ENCODE peak calls at places on chromosome 16, in five cellular contexts. One of them, this sample, is unnamed.

GRCh38 chr16:77584205-77584859 is 138.0 kb upstream of the NUDT7 start:
- DNase-seq in cortex of kidney: no peak
- DNase-seq in fibroblast of the conjunctiva: peak
- DNase-seq in stimulated activated CD4-positive, alpha-beta T cell treated with anti-CD3 and anti-CD28 coated beads, Interleukin-4, amount 100 ng/mL, for 4 hours: peak
- DNase-seq in MG63: peak
- DNase-seq in this sample: no peak

GRCh38 chr16:12972246-12972645 is 70.8 kb downstream of the SHISA9 start:
- DNase-seq in fibroblast of the conjunctiva: no peak
- DNase-seq in stimulated activated CD4-positive, alpha-beta T cell treated with anti-CD3 and anti-CD28 coated beads, Interleukin-4, amount 100 ng/mL, for 4 hours: no peak
- DNase-seq in cortex of kidney: no peak
- DNase-seq in MG63: no peak
- DNase-seq in this sample: no peak

GRCh38 chr16:5018791-5019190 is 14.9 kb downstream of the NAGPA start:
- DNase-seq in MG63: no peak
- DNase-seq in fibroblast of the conjunctiva: no peak
- DNase-seq in cortex of kidney: no peak
- DNase-seq in stimulated activated CD4-positive, alpha-beta T cell treated with anti-CD3 and anti-CD28 coated beads, Interleukin-4, amount 100 ng/mL, for 4 hours: no peak
- DNase-seq in this sample: no peak

GRCh38 chr16:24520983-24521382 is 18.4 kb upstream of the RBBP6 start:
- DNase-seq in fibroblast of the conjunctiva: no peak
- DNase-seq in cortex of kidney: no peak
- DNase-seq in stimulated activated CD4-positive, alpha-beta T cell treated with anti-CD3 and anti-CD28 coated beads, Interleukin-4, amount 100 ng/mL, for 4 hours: no peak
- DNase-seq in MG63: no peak
- DNase-seq in this sample: no peak

GRCh38 chr16:60031751-60032150 is 1297.6 kb upstream of the GOT2 start:
- DNase-seq in MG63: no peak
- DNase-seq in cortex of kidney: no peak
- DNase-seq in stimulated activated CD4-positive, alpha-beta T cell treated with anti-CD3 and anti-CD28 coated beads, Interleukin-4, amount 100 ng/mL, for 4 hours: no peak
- DNase-seq in fibroblast of the conjunctiva: no peak
- DNase-seq in this sample: no peak

GRCh38 chr16:25747160-25747758 is 55.5 kb downstream of the HS3ST4 start:
- DNase-seq in cortex of kidney: no peak
- DNase-seq in fibroblast of the conjunctiva: no peak
- DNase-seq in stimulated activated CD4-positive, alpha-beta T cell treated with anti-CD3 and anti-CD28 coated beads, Interleukin-4, amount 100 ng/mL, for 4 hours: no peak
- DNase-seq in MG63: peak
- DNase-seq in this sample: no peak

GRCh38 chr16:35562471-35562870 is 2103.1 kb downstream of the TP53TG3F start:
- DNase-seq in fibroblast of the conjunctiva: no peak
- DNase-seq in stimulated activated CD4-positive, alpha-beta T cell treated with anti-CD3 and anti-CD28 coated beads, Interleukin-4, amount 100 ng/mL, for 4 hours: no peak
- DNase-seq in cortex of kidney: no peak
- DNase-seq in MG63: no peak
- DNase-seq in this sample: no peak

GRCh38 chr16:56382901-56383355 is 42.4 kb downstream of the AMFR start:
- DNase-seq in MG63: peak
- DNase-seq in fibroblast of the conjunctiva: no peak
- DNase-seq in stimulated activated CD4-positive, alpha-beta T cell treated with anti-CD3 and anti-CD28 coated beads, Interleukin-4, amount 100 ng/mL, for 4 hours: no peak
- DNase-seq in cortex of kidney: no peak
- DNase-seq in this sample: no peak

GRCh38 chr16:55496509-55497145 is 12.2 kb upstream of the LPCAT2 start:
- DNase-seq in stimulated activated CD4-positive, alpha-beta T cell treated with anti-CD3 and anti-CD28 coated beads, Interleukin-4, amount 100 ng/mL, for 4 hours: no peak
- DNase-seq in cortex of kidney: no peak
- DNase-seq in MG63: no peak
- DNase-seq in fibroblast of the conjunctiva: no peak
- DNase-seq in this sample: no peak

GRCh38 chr16:67562918-67563707 is 787 bp downstream of the CTCF start:
- DNase-seq in cortex of kidney: no peak
- DNase-seq in MG63: peak
- DNase-seq in stimulated activated CD4-positive, alpha-beta T cell treated with anti-CD3 and anti-CD28 coated beads, Interleukin-4, amount 100 ng/mL, for 4 hours: peak
- DNase-seq in fibroblast of the conjunctiva: no peak
- DNase-seq in this sample: peak

GRCh38 chr16:1789643-1790045 is 3.9 kb downstream of the IGFALS start:
- DNase-seq in cortex of kidney: no peak
- DNase-seq in stimulated activated CD4-positive, alpha-beta T cell treated with anti-CD3 and anti-CD28 coated beads, Interleukin-4, amount 100 ng/mL, for 4 hours: no peak
- DNase-seq in MG63: no peak
- DNase-seq in fibroblast of the conjunctiva: no peak
- DNase-seq in this sample: no peak

GRCh38 chr16:27475561-27475960 is 73.6 kb downstream of the IL21R start:
- DNase-seq in cortex of kidney: no peak
- DNase-seq in MG63: peak
- DNase-seq in fibroblast of the conjunctiva: no peak
- DNase-seq in stimulated activated CD4-positive, alpha-beta T cell treated with anti-CD3 and anti-CD28 coated beads, Interleukin-4, amount 100 ng/mL, for 4 hours: no peak
- DNase-seq in this sample: no peak

GRCh38 chr16:58299757-58300349 is 5.0 kb upstream of the PRSS54 start:
- DNase-seq in stimulated activated CD4-positive, alpha-beta T cell treated with anti-CD3 and anti-CD28 coated beads, Interleukin-4, amount 100 ng/mL, for 4 hours: no peak
- DNase-seq in cortex of kidney: no peak
- DNase-seq in MG63: peak
- DNase-seq in fibroblast of the conjunctiva: no peak
- DNase-seq in this sample: peak

GRCh38 chr16:54135361-54136275 is 151.0 kb downstream of the IRX3 start:
- DNase-seq in MG63: peak
- DNase-seq in cortex of kidney: no peak
- DNase-seq in fibroblast of the conjunctiva: no peak
- DNase-seq in stimulated activated CD4-positive, alpha-beta T cell treated with anti-CD3 and anti-CD28 coated beads, Interleukin-4, amount 100 ng/mL, for 4 hours: no peak
- DNase-seq in this sample: no peak

GRCh38 chr16:86018487-86018886 is 119.5 kb downstream of the IRF8 start:
- DNase-seq in fibroblast of the conjunctiva: no peak
- DNase-seq in cortex of kidney: no peak
- DNase-seq in MG63: no peak
- DNase-seq in stimulated activated CD4-positive, alpha-beta T cell treated with anti-CD3 and anti-CD28 coated beads, Interleukin-4, amount 100 ng/mL, for 4 hours: no peak
- DNase-seq in this sample: no peak

GRCh38 chr16:60720060-60720459 is 1316.2 kb downstream of the CDH8 start:
- DNase-seq in fibroblast of the conjunctiva: no peak
- DNase-seq in MG63: no peak
- DNase-seq in stimulated activated CD4-positive, alpha-beta T cell treated with anti-CD3 and anti-CD28 coated beads, Interleukin-4, amount 100 ng/mL, for 4 hours: no peak
- DNase-seq in cortex of kidney: no peak
- DNase-seq in this sample: no peak

GRCh38 chr16:82732461-82732860 is 105.7 kb downstream of the CDH13 start:
- DNase-seq in fibroblast of the conjunctiva: no peak
- DNase-seq in cortex of kidney: no peak
- DNase-seq in MG63: no peak
- DNase-seq in stimulated activated CD4-positive, alpha-beta T cell treated with anti-CD3 and anti-CD28 coated beads, Interleukin-4, amount 100 ng/mL, for 4 hours: no peak
- DNase-seq in this sample: no peak

GRCh38 chr16:50627419-50627818 is 53.7 kb downstream of the SNX20 start:
- DNase-seq in fibroblast of the conjunctiva: peak
- DNase-seq in cortex of kidney: no peak
- DNase-seq in MG63: no peak
- DNase-seq in stimulated activated CD4-positive, alpha-beta T cell treated with anti-CD3 and anti-CD28 coated beads, Interleukin-4, amount 100 ng/mL, for 4 hours: peak
- DNase-seq in this sample: peak

GRCh38 chr16:21218135-21218534 is 6.8 kb upstream of the ZP2 start:
- DNase-seq in fibroblast of the conjunctiva: no peak
- DNase-seq in stimulated activated CD4-positive, alpha-beta T cell treated with anti-CD3 and anti-CD28 coated beads, Interleukin-4, amount 100 ng/mL, for 4 hours: no peak
- DNase-seq in cortex of kidney: no peak
- DNase-seq in MG63: no peak
- DNase-seq in this sample: no peak

GRCh38 chr16:15874745-15875314 is 13.6 kb downstream of the CEP20 start:
- DNase-seq in fibroblast of the conjunctiva: peak
- DNase-seq in stimulated activated CD4-positive, alpha-beta T cell treated with anti-CD3 and anti-CD28 coated beads, Interleukin-4, amount 100 ng/mL, for 4 hours: no peak
- DNase-seq in cortex of kidney: no peak
- DNase-seq in MG63: peak
- DNase-seq in this sample: no peak

GRCh38 chr16:57175896-57176295 is 9.9 kb downstream of the PSME3IP1 start:
- DNase-seq in MG63: no peak
- DNase-seq in stimulated activated CD4-positive, alpha-beta T cell treated with anti-CD3 and anti-CD28 coated beads, Interleukin-4, amount 100 ng/mL, for 4 hours: no peak
- DNase-seq in fibroblast of the conjunctiva: no peak
- DNase-seq in cortex of kidney: no peak
- DNase-seq in this sample: no peak

GRCh38 chr16:79564594-79565210 is 35.8 kb downstream of the MAF start:
- DNase-seq in cortex of kidney: no peak
- DNase-seq in stimulated activated CD4-positive, alpha-beta T cell treated with anti-CD3 and anti-CD28 coated beads, Interleukin-4, amount 100 ng/mL, for 4 hours: no peak
- DNase-seq in fibroblast of the conjunctiva: no peak
- DNase-seq in MG63: no peak
- DNase-seq in this sample: no peak

GRCh38 chr16:22030087-22030812 is 22.3 kb downstream of the MOSMO start:
- DNase-seq in MG63: no peak
- DNase-seq in stimulated activated CD4-positive, alpha-beta T cell treated with anti-CD3 and anti-CD28 coated beads, Interleukin-4, amount 100 ng/mL, for 4 hours: no peak
- DNase-seq in cortex of kidney: no peak
- DNase-seq in fibroblast of the conjunctiva: no peak
- DNase-seq in this sample: no peak

GRCh38 chr16:49788505-49788904 is 67.4 kb downstream of the ZNF423 start:
- DNase-seq in cortex of kidney: no peak
- DNase-seq in stimulated activated CD4-positive, alpha-beta T cell treated with anti-CD3 and anti-CD28 coated beads, Interleukin-4, amount 100 ng/mL, for 4 hours: no peak
- DNase-seq in fibroblast of the conjunctiva: no peak
- DNase-seq in MG63: no peak
- DNase-seq in this sample: no peak

GRCh38 chr16:83951544-83951943 is 1.5 kb upstream of the OSGIN1 start:
- DNase-seq in cortex of kidney: no peak
- DNase-seq in stimulated activated CD4-positive, alpha-beta T cell treated with anti-CD3 and anti-CD28 coated beads, Interleukin-4, amount 100 ng/mL, for 4 hours: no peak
- DNase-seq in fibroblast of the conjunctiva: no peak
- DNase-seq in MG63: no peak
- DNase-seq in this sample: no peak

GRCh38 chr16:48829361-48829760 is 219.4 kb upstream of the N4BP1 start:
- DNase-seq in fibroblast of the conjunctiva: no peak
- DNase-seq in stimulated activated CD4-positive, alpha-beta T cell treated with anti-CD3 and anti-CD28 coated beads, Interleukin-4, amount 100 ng/mL, for 4 hours: no peak
- DNase-seq in MG63: no peak
- DNase-seq in cortex of kidney: no peak
- DNase-seq in this sample: no peak

GRCh38 chr16:86405319-86405718 is 105.0 kb upstream of the FOXF1 start:
- DNase-seq in stimulated activated CD4-positive, alpha-beta T cell treated with anti-CD3 and anti-CD28 coated beads, Interleukin-4, amount 100 ng/mL, for 4 hours: no peak
- DNase-seq in MG63: no peak
- DNase-seq in fibroblast of the conjunctiva: no peak
- DNase-seq in cortex of kidney: no peak
- DNase-seq in this sample: no peak

GRCh38 chr16:87818533-87819161 is 50.7 kb downstream of the SLC7A5 start:
- DNase-seq in cortex of kidney: no peak
- DNase-seq in fibroblast of the conjunctiva: no peak
- DNase-seq in stimulated activated CD4-positive, alpha-beta T cell treated with anti-CD3 and anti-CD28 coated beads, Interleukin-4, amount 100 ng/mL, for 4 hours: no peak
- DNase-seq in MG63: no peak
- DNase-seq in this sample: no peak

GRCh38 chr16:51445250-51445649 is 294.2 kb upstream of the SALL1 start:
- DNase-seq in MG63: no peak
- DNase-seq in fibroblast of the conjunctiva: peak
- DNase-seq in cortex of kidney: no peak
- DNase-seq in stimulated activated CD4-positive, alpha-beta T cell treated with anti-CD3 and anti-CD28 coated beads, Interleukin-4, amount 100 ng/mL, for 4 hours: no peak
- DNase-seq in this sample: no peak

GRCh38 chr16:24820522-24820921 is 25.2 kb upstream of the SLC5A11 start:
- DNase-seq in fibroblast of the conjunctiva: no peak
- DNase-seq in stimulated activated CD4-positive, alpha-beta T cell treated with anti-CD3 and anti-CD28 coated beads, Interleukin-4, amount 100 ng/mL, for 4 hours: no peak
- DNase-seq in cortex of kidney: no peak
- DNase-seq in MG63: no peak
- DNase-seq in this sample: no peak

GRCh38 chr16:49543315-49543946 is 169.8 kb downstream of the C16orf78 start:
- DNase-seq in MG63: no peak
- DNase-seq in cortex of kidney: no peak
- DNase-seq in fibroblast of the conjunctiva: no peak
- DNase-seq in stimulated activated CD4-positive, alpha-beta T cell treated with anti-CD3 and anti-CD28 coated beads, Interleukin-4, amount 100 ng/mL, for 4 hours: no peak
- DNase-seq in this sample: no peak

GRCh38 chr16:10256855-10257641 is 74.8 kb upstream of the GRIN2A start:
- DNase-seq in fibroblast of the conjunctiva: no peak
- DNase-seq in MG63: peak
- DNase-seq in stimulated activated CD4-positive, alpha-beta T cell treated with anti-CD3 and anti-CD28 coated beads, Interleukin-4, amount 100 ng/mL, for 4 hours: peak
- DNase-seq in cortex of kidney: no peak
- DNase-seq in this sample: peak

GRCh38 chr16:57141822-57142631 is 43.8 kb downstream of the PSME3IP1 start:
- DNase-seq in fibroblast of the conjunctiva: no peak
- DNase-seq in cortex of kidney: no peak
- DNase-seq in MG63: no peak
- DNase-seq in stimulated activated CD4-positive, alpha-beta T cell treated with anti-CD3 and anti-CD28 coated beads, Interleukin-4, amount 100 ng/mL, for 4 hours: peak
- DNase-seq in this sample: no peak

GRCh38 chr16:22751104-22751667 is 62.8 kb upstream of the HS3ST2 start:
- DNase-seq in fibroblast of the conjunctiva: no peak
- DNase-seq in cortex of kidney: no peak
- DNase-seq in stimulated activated CD4-positive, alpha-beta T cell treated with anti-CD3 and anti-CD28 coated beads, Interleukin-4, amount 100 ng/mL, for 4 hours: no peak
- DNase-seq in MG63: no peak
- DNase-seq in this sample: no peak

GRCh38 chr16:72241930-72242329 is 70.0 kb upstream of the PMFBP1 start:
- DNase-seq in fibroblast of the conjunctiva: peak
- DNase-seq in stimulated activated CD4-positive, alpha-beta T cell treated with anti-CD3 and anti-CD28 coated beads, Interleukin-4, amount 100 ng/mL, for 4 hours: no peak
- DNase-seq in MG63: no peak
- DNase-seq in cortex of kidney: no peak
- DNase-seq in this sample: no peak

This sample was measured in effector memory CD4-positive, alpha-beta T cell.